ENCODE peak calls at places on chromosomes 7 and 10, in nine cellular contexts. U is AG08395; S is uterus; I is smooth muscle cell of the brain vasculature; B is EL; C is activated CD4-positive, alpha-beta T cell treated with anti-CD3 and anti-CD28 coated beads for 24 hours; D is right atrium auricular region; P is left ventricle myocardium superior; X is Daoy. G is an unnamed sample.

GRCh38 chr7:155808551-155809331 is 3.5 kb downstream of the SHH start:
- DNase-seq in S (no peak), X (peak; percentile 55), U (no peak), D (no peak), P (no peak), B (no peak), C (no peak), I (no peak), G (no peak)

GRCh38 chr10:641149-642010 is 48.1 kb downstream of the DIP2C start:
- DNase-seq in U (no peak), D (no peak), I (no peak), P (no peak), B (no peak), S (no peak), C (no peak), X (no peak), G (no peak)

GRCh38 chr10:29319205-29319781 is 30.4 kb downstream of the LYZL1 start:
- DNase-seq in I (no peak), X (no peak), C (no peak), P (no peak), U (no peak), B (no peak), D (no peak), S (no peak), G (no peak)

GRCh38 chr7:158284121-158284520 is 303.5 kb downstream of the PTPRN2 start:
- DNase-seq in I (no peak), P (no peak), B (no peak), C (no peak), U (no peak), D (no peak), X (no peak), S (no peak), G (no peak)

GRCh38 chr7:6162331-6162620 is 110.1 kb downstream of the CYTH3 start:
- DNase-seq in C (no peak), B (no peak), S (no peak), D (peak; percentile 93), I (no peak), P (peak; percentile 76), U (peak; percentile 50), X (no peak), G (peak; percentile 77)

GRCh38 chr7:102111063-102111757 is 175.5 kb upstream of the SH2B2 start:
- DNase-seq in I (no peak), P (no peak), S (peak; percentile 3), B (no peak), X (no peak), D (no peak), U (no peak), C (no peak), G (no peak)

GRCh38 chr10:46220872-46221538 is 65.8 kb upstream of the ANTXRL start:
- DNase-seq in P (no peak), I (no peak), S (no peak), D (no peak), C (no peak), B (no peak), X (no peak), U (no peak), G (no peak)

GRCh38 chr10:49743464-49744075 is 18.6 kb downstream of the OGDHL start:
- DNase-seq in C (no peak), D (peak; percentile 48), B (no peak), P (no peak), X (no peak), U (no peak), S (no peak), I (no peak), G (no peak)

GRCh38 chr7:31082450-31082849 is 30.3 kb downstream of the ADCYAP1R1 start:
- DNase-seq in P (no peak), B (no peak), U (no peak), X (no peak), I (no peak), D (no peak), C (no peak), S (no peak), G (no peak)

GRCh38 chr7:41201021-41201420 is 501.9 kb downstream of the INHBA start:
- DNase-seq in X (no peak), I (no peak), D (no peak), C (no peak), S (no peak), P (no peak), U (no peak), B (no peak), G (no peak)

GRCh38 chr10:29163746-29164145 is 125.1 kb upstream of the LYZL1 start:
- DNase-seq in D (no peak), X (peak; percentile 79), C (no peak), I (peak; percentile 31), S (no peak), P (no peak), B (peak; percentile 90), U (peak; percentile 39), G (peak; percentile 23)

GRCh38 chr7:89837515-89837914 is 316.8 kb upstream of the STEAP1 start:
- DNase-seq in D (no peak), U (peak; percentile 14), C (no peak), I (no peak), B (peak; percentile 1), P (no peak), X (no peak), S (no peak), G (no peak)

GRCh38 chr7:41085244-41085643 is 617.6 kb downstream of the INHBA start:
- DNase-seq in X (peak; percentile 66), D (no peak), S (no peak), P (no peak), U (peak; percentile 52), C (no peak), I (no peak), B (peak; percentile 69), G (no peak)

GRCh38 chr10:132865851-132866600 is 76.3 kb downstream of the CFAP46 start:
- DNase-seq in C (no peak), I (no peak), U (no peak), X (no peak), P (peak; percentile 10), S (peak; percentile 3), D (no peak), B (no peak), G (peak; percentile 3)

GRCh38 chr10:22580711-22581110 is 133.7 kb downstream of the PIP4K2A start:
- DNase-seq in D (no peak), U (no peak), I (no peak), S (no peak), B (no peak), P (no peak), C (no peak), X (no peak), G (no peak)

GRCh38 chr7:31890198-31890597 is 180.0 kb downstream of the PDE1C start:
- DNase-seq in U (no peak), S (no peak), B (no peak), X (no peak), I (no peak), C (no peak), D (no peak), P (no peak), G (no peak)

GRCh38 chr7:155667241-155667849 is 22.9 kb downstream of the RBM33 start:
- DNase-seq in B (no peak), C (no peak), I (no peak), D (no peak), S (no peak), U (no peak), X (peak; percentile 70), P (no peak), G (no peak)

GRCh38 chr10:23344251-23344841 is at the start of gene C10orf67:
- DNase-seq in X (peak; percentile 61), C (peak; percentile 35), P (peak; percentile 71), I (no peak), D (no peak), U (no peak), S (peak; percentile 19), B (peak; percentile 82), G (peak; percentile 53)

G was measured in heart right ventricle.